ENCODE peak calls at places on chromosomes 5 and 9, in ten cellular contexts. P is activated CD4-positive, alpha-beta T cell treated with anti-CD3 and anti-CD28 coated beads, Interleukin-2, amount 50 U/mL, for 1 hour; E is GM03348; L is astrocyte; J is DMS153; B is NCI-H510A; O is HCEC 1CT; Q is T-helper 2 cell; M is endothelial cell; A is RKO. U is an unnamed sample.

GRCh38 chr9:134413890-134414731 is 87.9 kb downstream of the RXRA start:
- DNase-seq in M (no peak), L (peak; percentile 84), Q (no peak), J (peak; percentile 91), E (peak; percentile 89), O (peak; percentile 66), A (peak; percentile 48), B (peak; percentile 83), P (no peak), U (no peak)

GRCh38 chr5:143395638-143396352 is 7.7 kb downstream of the NR3C1 start:
- DNase-seq in O (peak; percentile 29), A (no peak), J (no peak), L (no peak), E (no peak), Q (no peak), B (no peak), M (no peak), P (no peak), U (peak; percentile 46)

GRCh38 chr9:6733243-6733642 is 24.5 kb upstream of the KDM4C start:
- DNase-seq in O (no peak), B (no peak), L (no peak), Q (no peak), A (no peak), P (no peak), E (no peak), J (no peak), M (no peak), U (no peak)

GRCh38 chr5:180133971-180134508 is 62.5 kb upstream of the RNF130 start:
- DNase-seq in Q (no peak), J (no peak), M (no peak), O (no peak), A (no peak), P (no peak), B (no peak), E (no peak), L (no peak), U (no peak)

GRCh38 chr5:53433036-53433435 is 47.4 kb upstream of the FST start:
- DNase-seq in Q (no peak), E (no peak), P (no peak), J (no peak), A (no peak), M (no peak), O (no peak), L (no peak), B (no peak), U (no peak)

GRCh38 chr5:142428773-142429473 is 104.1 kb upstream of the SPRY4 start:
- DNase-seq in O (no peak), J (no peak), Q (no peak), L (no peak), P (no peak), A (no peak), E (no peak), B (no peak), M (no peak), U (no peak)

GRCh38 chr5:134133213-134133994 is 18.9 kb downstream of the TCF7 start:
- DNase-seq in J (no peak), P (peak; percentile 16), E (no peak), M (no peak), Q (no peak), O (no peak), L (no peak), B (no peak), A (no peak), U (no peak)

GRCh38 chr9:18920685-18921084 is 112.3 kb downstream of the SAXO1 start:
- DNase-seq in Q (no peak), M (no peak), E (no peak), O (no peak), J (no peak), P (no peak), L (no peak), B (no peak), A (no peak), U (no peak)

GRCh38 chr9:74125916-74126315 is 371.2 kb upstream of the RORB start:
- DNase-seq in L (peak; percentile 3), O (peak; percentile 54), J (no peak), A (no peak), B (no peak), M (no peak), E (no peak), Q (no peak), P (no peak), U (no peak)

GRCh38 chr5:81420039-81420667 is 26.2 kb upstream of the ACOT12 start:
- DNase-seq in P (no peak), A (peak; percentile 88), O (peak; percentile 94), B (no peak), J (no peak), M (no peak), Q (no peak), L (peak; percentile 96), E (peak; percentile 80), U (no peak)

GRCh38 chr9:126154182-126154827 is 172.3 kb upstream of the MVB12B start:
- DNase-seq in J (no peak), O (no peak), B (no peak), P (no peak), Q (no peak), E (peak; percentile 1), M (no peak), A (no peak), L (no peak), U (no peak)

GRCh38 chr5:112419596-112420110 is 576 bp upstream of the EPB41L4A start:
- DNase-seq in Q (no peak), O (no peak), M (no peak), P (no peak), A (no peak), B (no peak), L (no peak), E (peak; percentile 42), J (peak; percentile 5), U (peak; percentile 37)

GRCh38 chr9:136753371-136754058 is 4.5 kb downstream of the LCN8 start:
- DNase-seq in M (no peak), P (no peak), L (no peak), B (no peak), J (no peak), O (no peak), A (no peak), E (no peak), Q (no peak), U (no peak)

GRCh38 chr5:74232281-74232680 is 408.2 kb downstream of the ENC1 start:
- DNase-seq in M (no peak), E (peak; percentile 83), P (no peak), Q (no peak), O (peak; percentile 76), A (no peak), B (no peak), L (peak; percentile 95), J (no peak), U (no peak)

GRCh38 chr9:130779153-130779855 is 55.8 kb upstream of the ABL1 start:
- DNase-seq in P (no peak), O (peak; percentile 52), Q (no peak), M (no peak), B (no peak), J (no peak), A (no peak), E (no peak), L (peak; percentile 55), U (no peak)

GRCh38 chr5:163619951-163620350 is 114.5 kb downstream of the MAT2B start:
- DNase-seq in O (no peak), B (no peak), Q (no peak), M (no peak), P (no peak), J (no peak), L (no peak), A (no peak), E (no peak), U (no peak)

GRCh38 chr9:82604947-82605656 is 457.8 kb downstream of the RASEF start:
- DNase-seq in O (no peak), L (peak; percentile 49), J (no peak), M (no peak), E (no peak), Q (no peak), A (no peak), P (no peak), B (no peak), U (no peak)

GRCh38 chr5:139389701-139390638 is at the start of gene MZB1:
- DNase-seq in L (no peak), J (no peak), B (no peak), A (no peak), O (no peak), M (no peak), P (peak; percentile 29), E (no peak), Q (peak; percentile 83), U (peak; percentile 98)

GRCh38 chr9:136854113-136854841 is 2.1 kb downstream of the MAMDC4 start:
- DNase-seq in P (no peak), J (no peak), M (no peak), E (no peak), A (no peak), B (no peak), L (no peak), Q (no peak), O (no peak), U (no peak)

GRCh38 chr5:34676409-34676808 is 20.3 kb downstream of the RAI14 start:
- DNase-seq in E (no peak), L (peak; percentile 79), B (no peak), P (no peak), Q (no peak), A (no peak), J (no peak), O (peak; percentile 40), M (no peak), U (no peak)

GRCh38 chr5:143479394-143479793 is 75.9 kb upstream of the NR3C1 start:
- DNase-seq in L (no peak), P (no peak), O (no peak), B (no peak), A (no peak), M (no peak), E (no peak), J (no peak), Q (no peak), U (no peak)